ENCODE peak calls at places on chromosomes 1 and 21, in five cellular contexts. X is H1, O is mesendoderm, M is IMR-90, K is neuronal stem cell. L is an unnamed sample.

GRCh38 chr1:233790662-233791371 is 113.7 kb upstream of the SLC35F3 start:
- DNase-seq in O (peak), M (peak), K (peak), X (no peak), L (peak)

GRCh38 chr1:231684333-231685244 is 58.0 kb downstream of the DISC1 start:
- DNase-seq in X (no peak), K (no peak), O (no peak), M (peak), L (no peak)

GRCh38 chr1:4700801-4701200 is 46.4 kb downstream of the AJAP1 start:
- DNase-seq in M (no peak), K (no peak), O (no peak), X (no peak), L (no peak)

GRCh38 chr1:40059292-40059959 is 18.9 kb downstream of the CAP1 start:
- DNase-seq in O (peak), K (no peak), M (peak), X (peak), L (peak)

GRCh38 chr1:119422631-119423030 is 7.7 kb downstream of the HSD3B2 start:
- DNase-seq in X (no peak), M (no peak), K (no peak), O (no peak), L (no peak)

GRCh38 chr21:35217504-35218060 is 168.5 kb upstream of the RUNX1 start:
- DNase-seq in X (peak), M (peak), O (peak), K (no peak), L (peak)

GRCh38 chr1:6276765-6277555 is 16.1 kb upstream of the GPR153 start:
- DNase-seq in O (no peak), X (no peak), M (no peak), K (no peak), L (no peak)

GRCh38 chr1:8911416-8912309 is 33.2 kb upstream of the ENO1 start:
- DNase-seq in M (no peak), O (peak), X (peak), K (no peak), L (peak)

GRCh38 chr1:225921734-225922709 is 2.0 kb downstream of the PYCR2 start:
- DNase-seq in X (no peak), O (no peak), M (no peak), K (no peak), L (no peak)

GRCh38 chr1:63643517-63643916 is 50.3 kb downstream of the PGM1 start:
- DNase-seq in K (no peak), X (no peak), M (no peak), O (no peak), L (no peak)

GRCh38 chr1:161720956-161721737 is at the start of gene FCRLB:
- DNase-seq in X (no peak), O (no peak), K (no peak), M (no peak), L (no peak)

GRCh38 chr1:48530727-48531351 is 58.8 kb upstream of the SPATA6 start:
- DNase-seq in X (peak), O (peak), K (peak), M (peak), L (peak)

GRCh38 chr21:42651515-42652401 is 1.7 kb upstream of the PDE9A start:
- DNase-seq in M (no peak), O (no peak), K (no peak), X (no peak), L (no peak)

GRCh38 chr1:76919123-76919522 is 51.8 kb downstream of the ST6GALNAC5 start:
- DNase-seq in M (no peak), O (no peak), X (no peak), K (peak), L (peak)

GRCh38 chr21:38351961-38352521 is 95.2 kb downstream of the KCNJ15 start:
- DNase-seq in K (no peak), X (peak), M (peak), O (peak), L (no peak)

GRCh38 chr1:8078176-8078671 is 52.1 kb upstream of the ERRFI1 start:
- DNase-seq in M (peak), X (no peak), K (no peak), O (peak), L (no peak)

GRCh38 chr1:53725238-53725689 is 13.7 kb downstream of the GLIS1 start:
- DNase-seq in O (peak), K (no peak), X (peak), M (peak), L (peak)

GRCh38 chr21:46119565-46120271 is 21.8 kb downstream of the COL6A2 start:
- DNase-seq in K (no peak), X (no peak), M (no peak), O (no peak), L (peak)

GRCh38 chr1:9436258-9436657 is 103.0 kb upstream of the SLC25A33 start:
- DNase-seq in K (no peak), X (no peak), M (no peak), O (no peak), L (no peak)

GRCh38 chr1:217333939-217334338 is 297.0 kb downstream of the GPATCH2 start:
- DNase-seq in O (peak), K (peak), M (peak), X (peak), L (peak)

GRCh38 chr1:17795836-17796645 is 40.9 kb downstream of the ACTL8 start:
- DNase-seq in M (no peak), K (no peak), O (no peak), X (no peak), L (no peak)

GRCh38 chr21:32190491-32191144 is 88.2 kb downstream of the MIS18A start:
- DNase-seq in O (no peak), X (no peak), M (no peak), K (no peak), L (no peak)

GRCh38 chr1:48109390-48110009 is 112.3 kb upstream of the TRABD2B start:
- DNase-seq in K (peak), M (peak), O (peak), X (no peak), L (no peak)

GRCh38 chr1:151811181-151811580 is 6.0 kb upstream of the LINGO4 start:
- DNase-seq in K (no peak), X (no peak), O (peak), M (peak), L (no peak)

GRCh38 chr1:109897244-109897955 is 13.2 kb upstream of the CSF1 start:
- DNase-seq in K (no peak), X (no peak), O (no peak), M (no peak), L (no peak)

GRCh38 chr1:109898842-109899241 is 11.8 kb upstream of the CSF1 start:
- DNase-seq in X (no peak), O (no peak), K (no peak), M (no peak), L (no peak)

GRCh38 chr1:109894823-109895719 is 15.6 kb upstream of the CSF1 start:
- DNase-seq in O (no peak), M (no peak), K (no peak), X (no peak), L (no peak)

GRCh38 chr1:109895720-109896504 is 14.7 kb upstream of the CSF1 start:
- DNase-seq in O (no peak), K (no peak), X (no peak), M (peak), L (no peak)

GRCh38 chr1:109896681-109897080 is 14.0 kb upstream of the CSF1 start:
- DNase-seq in O (no peak), M (no peak), K (no peak), X (no peak), L (no peak)
- H2BK120ac ChIP-seq in O (no peak), M (peak), K (no peak), X (no peak), L (no peak)

GRCh38 chr1:32992489-32993214 is 28.0 kb upstream of the RNF19B start:
- DNase-seq in M (peak), X (no peak), K (no peak), O (peak), L (peak)

GRCh38 chr1:32989160-32989894 is 24.7 kb upstream of the RNF19B start:
- DNase-seq in X (no peak), M (peak), K (no peak), O (peak), L (no peak)

GRCh38 chr1:32991819-32992488 is 27.3 kb upstream of the RNF19B start:
- DNase-seq in K (no peak), O (no peak), M (no peak), X (no peak), L (no peak)

GRCh38 chr1:32991386-32991785 is 26.8 kb upstream of the RNF19B start:
- DNase-seq in K (no peak), M (no peak), O (no peak), X (no peak), L (no peak)

DNA sequence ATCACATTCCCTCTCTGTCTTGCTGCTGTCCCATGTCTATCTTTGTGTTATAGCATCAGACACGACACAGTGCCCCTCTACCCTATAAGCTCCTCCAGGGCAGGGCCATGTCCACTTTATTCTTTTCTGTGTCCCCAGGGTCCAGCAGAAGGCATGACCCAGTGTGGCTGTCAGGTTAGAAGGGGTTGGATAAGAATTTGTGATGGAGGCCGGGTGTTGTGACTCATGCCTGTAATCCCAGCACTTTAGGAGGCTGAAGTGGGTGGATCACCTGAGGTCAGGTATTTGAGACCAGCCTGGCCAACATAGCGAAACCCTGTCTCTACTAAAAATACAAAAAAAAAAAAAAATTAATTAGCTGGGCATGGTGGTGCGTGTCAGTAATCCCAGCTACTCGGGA is 26.3 kb upstream of the RNF19B start:
- DNase-seq in K (no peak), X (no peak), O (no peak), M (no peak), L (no peak)
- H2BK15ac ChIP-seq in K (no peak), X (no peak), O (no peak), M (peak), L (no peak)

GRCh38 chr1:43619314-43619790 is 30.6 kb upstream of the KDM4A start:
- DNase-seq in O (no peak), M (no peak), K (no peak), X (no peak), L (no peak)
- H2BK120ac ChIP-seq in O (no peak), M (no peak), K (no peak), X (no peak), L (no peak)

GRCh38 chr1:93615201-93616150 is 66.2 kb downstream of the BCAR3 start:
- DNase-seq in O (peak), M (peak), X (no peak), K (no peak), L (peak)
- H2BK15ac ChIP-seq in O (no peak), M (peak), X (peak), K (no peak), L (no peak)

GRCh38 chr1:171850951-171851350 is 9.7 kb downstream of the DNM3 start:
- DNase-seq in M (no peak), K (no peak), O (no peak), X (no peak), L (no peak)
- H2BK120ac ChIP-seq in M (no peak), K (no peak), O (no peak), X (no peak), L (no peak)

DNA sequence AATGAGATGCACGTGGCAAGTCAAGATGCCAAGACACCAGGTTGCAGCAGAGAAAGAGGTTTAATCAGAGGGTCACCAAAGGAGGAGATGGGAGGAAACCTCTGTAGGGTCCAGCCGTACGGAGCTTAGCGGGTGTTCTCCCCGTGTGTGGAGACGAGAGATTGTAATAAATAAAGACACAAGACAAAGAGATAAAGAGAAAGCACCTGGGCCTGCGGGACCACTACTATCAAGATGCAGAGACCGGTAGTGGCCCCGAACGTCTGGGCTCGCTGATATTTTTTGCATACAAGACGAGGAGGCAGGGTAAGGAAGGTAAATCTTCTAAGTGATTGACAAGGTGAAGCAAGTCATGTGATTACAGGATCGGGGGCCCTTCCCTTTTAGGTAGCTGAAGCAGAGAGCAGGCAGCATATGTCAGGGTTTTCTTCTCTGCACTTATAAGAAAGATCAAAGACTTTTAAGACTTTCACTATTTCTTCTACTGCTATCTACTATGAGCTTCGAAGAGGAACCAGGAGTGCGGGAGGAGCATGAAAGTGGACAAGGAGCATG is 41.2 kb upstream of the TDRD10 start:
- DNase-seq in O (no peak), X (no peak), M (no peak), K (no peak), L (no peak)
- H2BK15ac ChIP-seq in O (no peak), X (no peak), M (no peak), K (no peak), L (no peak)

GRCh38 chr1:228999776-229000175 is 264.5 kb downstream of the RHOU start:
- DNase-seq in K (no peak), M (no peak), X (no peak), O (no peak), L (no peak)
- H2BK120ac ChIP-seq in K (no peak), M (no peak), X (no peak), O (no peak), L (no peak)

GRCh38 chr1:100390507-100390906 is 38.2 kb downstream of the CDC14A start:
- DNase-seq in M (no peak), X (no peak), O (no peak), K (no peak), L (no peak)

GRCh38 chr1:100387209-100387608 is 34.9 kb downstream of the CDC14A start:
- DNase-seq in X (no peak), O (peak), K (no peak), M (peak), L (no peak)

GRCh38 chr1:100383743-100384405 is 31.6 kb downstream of the CDC14A start:
- DNase-seq in K (no peak), O (no peak), X (no peak), M (no peak), L (no peak)

GRCh38 chr1:100391675-100392074 is 39.4 kb downstream of the CDC14A start:
- DNase-seq in X (no peak), O (no peak), K (no peak), M (no peak), L (no peak)

GRCh38 chr1:100387644-100388350 is 35.5 kb downstream of the CDC14A start:
- DNase-seq in M (peak), X (no peak), O (peak), K (no peak), L (no peak)
- H2BK15ac ChIP-seq in M (no peak), X (no peak), O (no peak), K (no peak), L (no peak)